ENCODE peak calls at places on chromosomes 5 and 9, in nine cellular contexts. N is iris pigment epithelial cell; E is mucosa of descending colon; X is activated CD8-positive, alpha-beta memory T cell treated with anti-CD3 and anti-CD28 coated beads, Interleukin-2, amount 50 U/mL, for 4 hours; W is OCI-LY7; I is left cardiac atrium; K is SW480; O is CD4-positive, alpha-beta T cell; C is NCI-H1105. P is an unnamed sample.

GRCh38 chr9:122379340-122379739 is 8.5 kb downstream of the PTGS1 start:
- DNase-seq in X (no peak), K (no peak), E (no peak), I (no peak), C (no peak), W (peak), N (no peak), O (no peak), P (no peak)

GRCh38 chr5:27008604-27009564 is 29.5 kb downstream of the CDH9 start:
- DNase-seq in I (no peak), W (no peak), E (no peak), X (no peak), N (no peak), O (no peak), K (no peak), C (no peak), P (no peak)

GRCh38 chr9:7174884-7175283 is 417.1 kb downstream of the KDM4C start:
- DNase-seq in N (no peak), C (no peak), I (no peak), W (no peak), O (no peak), K (no peak), E (no peak), X (no peak), P (no peak)

GRCh38 chr5:115577741-115578140 is 24.5 kb downstream of the TICAM2 start:
- DNase-seq in E (no peak), K (no peak), O (no peak), X (no peak), C (no peak), W (no peak), N (no peak), I (no peak), P (no peak)

GRCh38 chr9:113523421-113524141 is 60.1 kb downstream of the RGS3 start:
- DNase-seq in C (no peak), X (peak), N (no peak), O (peak), I (peak), W (peak), E (peak), K (peak), P (peak)

GRCh38 chr5:172007795-172008465 is 1.5 kb upstream of the FBXW11 start:
- DNase-seq in X (no peak), E (peak), N (peak), W (no peak), K (no peak), I (no peak), C (no peak), O (no peak), P (no peak)

GRCh38 chr5:6218116-6218515 is 160.2 kb downstream of the MED10 start:
- DNase-seq in I (no peak), E (no peak), W (no peak), X (no peak), N (no peak), C (no peak), K (no peak), O (no peak), P (no peak)

GRCh38 chr9:5696884-5697283 is 68.0 kb downstream of the RIC1 start:
- DNase-seq in N (no peak), E (no peak), X (no peak), W (no peak), I (no peak), O (no peak), C (no peak), K (no peak), P (no peak)

GRCh38 chr5:132813599-132814440 is 718 bp downstream of the SOWAHA start:
- DNase-seq in E (peak), W (no peak), I (peak), O (peak), X (peak), N (peak), C (no peak), K (peak), P (peak)

GRCh38 chr5:148805323-148806290 is 20.8 kb upstream of the ADRB2 start:
- DNase-seq in I (peak), X (no peak), W (peak), O (no peak), C (no peak), N (peak), K (peak), E (no peak), P (peak)

GRCh38 chr5:61866930-61867329 is 439.1 kb upstream of the KIF2A start:
- DNase-seq in E (no peak), C (no peak), X (no peak), N (peak), W (no peak), I (no peak), K (peak), O (no peak), P (no peak)

GRCh38 chr5:28580616-28581015 is 1542.2 kb upstream of the CDH9 start:
- DNase-seq in K (no peak), I (no peak), N (peak), C (no peak), E (no peak), X (no peak), O (no peak), W (no peak), P (no peak)

GRCh38 chr9:91042024-91042423 is 240.4 kb downstream of the SYK start:
- DNase-seq in K (no peak), E (no peak), W (no peak), C (no peak), I (no peak), O (no peak), N (no peak), X (no peak), P (no peak)

GRCh38 chr9:111868475-111868874 is 28.1 kb upstream of the UGCG start:
- DNase-seq in C (no peak), O (no peak), N (no peak), X (no peak), I (no peak), E (no peak), K (no peak), W (no peak), P (no peak)

GRCh38 chr9:109270971-109271900 is 49.6 kb downstream of the EPB41L4B start:
- DNase-seq in O (no peak), E (no peak), N (no peak), X (no peak), W (peak), C (peak), K (no peak), I (no peak), P (no peak)

GRCh38 chr9:134059661-134060395 is 8.0 kb downstream of the BRD3 start:
- DNase-seq in N (no peak), I (no peak), X (no peak), K (no peak), E (no peak), O (no peak), C (no peak), W (peak), P (no peak)

GRCh38 chr5:41404757-41405156 is 105.6 kb downstream of the PLCXD3 start:
- DNase-seq in C (no peak), E (no peak), X (no peak), O (no peak), N (peak), K (no peak), W (no peak), I (no peak), P (no peak)

P was measured in left ventricle myocardium superior.